ENCODE peak calls at places on chromosomes 6 and 20, in four cellular contexts. H, O, I and D are unnamed samples.
A peak's percentile ranks its signal among the peaks of the same experiment; 100 is the strongest.

GRCh38 chr6:53306819-53307347 is 41.9 kb downstream of the ELOVL5 start:
- DNase-seq in O (no peak), H (no peak), I (no peak), D (peak; percentile 50)

GRCh38 chr20:5078399-5078958 is 41.3 kb downstream of the PCNA start:
- DNase-seq in O (peak; percentile 32), I (no peak), H (peak; percentile 73), D (no peak)

GRCh38 chr6:44000164-44000842 is 126.9 kb downstream of the MRPL14 start:
- DNase-seq in I (no peak), H (no peak), O (no peak), D (peak; percentile 67)

GRCh38 chr6:337782-338464 is 45.6 kb downstream of the DUSP22 start:
- DNase-seq in O (no peak), I (no peak), H (no peak), D (no peak)

GRCh38 chr20:63056236-63057132 is 49.7 kb upstream of the BHLHE23 start:
- DNase-seq in O (peak; percentile 33), H (no peak), I (peak; percentile 74), D (peak; percentile 46)

GRCh38 chr6:98832282-98833100 is 1.9 kb upstream of the POU3F2 start:
- DNase-seq in I (no peak), H (peak; percentile 80), O (no peak), D (peak; percentile 94)

GRCh38 chr20:11403711-11404110 is 514.0 kb upstream of the BTBD3 start:
- DNase-seq in H (peak; percentile 95), I (no peak), O (no peak), D (peak; percentile 46)

GRCh38 chr6:121247386-121247785 is 86.9 kb downstream of the TBC1D32 start:
- DNase-seq in I (no peak), H (peak; percentile 37), O (no peak), D (peak; percentile 37)

GRCh38 chr6:105452376-105452775 is 49.5 kb upstream of the PREP start:
- DNase-seq in I (no peak), H (no peak), O (no peak), D (no peak)

GRCh38 chr6:26033942-26034354 is 53.3 kb upstream of the HFE start:
- DNase-seq in O (no peak), H (no peak), I (no peak), D (no peak)

GRCh38 chr20:11212288-11212687 is 538.5 kb upstream of the JAG1 start:
- DNase-seq in O (no peak), I (no peak), H (no peak), D (no peak)

GRCh38 chr20:53899351-53900167 is 170.8 kb downstream of the BCAS1 start:
- DNase-seq in H (peak; percentile 79), I (no peak), O (peak; percentile 27), D (peak; percentile 64)

GRCh38 chr6:31738048-31738979 is 1.5 kb upstream of the MSH5 start:
- DNase-seq in I (no peak), H (peak; percentile 82), O (peak; percentile 53), D (peak; percentile 75)

GRCh38 chr6:112956696-112957525 is 609.8 kb downstream of the RFPL4B start:
- DNase-seq in I (peak; percentile 11), O (no peak), H (peak; percentile 96), D (peak; percentile 91)

GRCh38 chr6:42962502-42963178 is 2.1 kb downstream of the GNMT start:
- DNase-seq in I (no peak), H (no peak), O (no peak), D (no peak)

GRCh38 chr6:13485303-13485702 is 2.1 kb downstream of the GFOD1 start:
- DNase-seq in O (no peak), I (no peak), H (no peak), D (no peak)

GRCh38 chr6:8059129-8059528 is 5.1 kb downstream of the BLOC1S5 start:
- DNase-seq in H (peak; percentile 73), O (no peak), I (no peak), D (peak; percentile 41)

GRCh38 chr6:134647861-134648260 is 302.0 kb downstream of the ALDH8A1 start:
- DNase-seq in O (no peak), I (no peak), H (no peak), D (no peak)

GRCh38 chr6:81988446-81988845 is 236.0 kb upstream of the TENT5A start:
- DNase-seq in O (no peak), I (no peak), H (no peak), D (no peak)

GRCh38 chr20:53639128-53639527 is 45.5 kb upstream of the ZNF217 start:
- DNase-seq in O (no peak), H (no peak), I (no peak), D (no peak)

GRCh38 chr20:41034239-41034638 is 5.6 kb downstream of the TOP1 start:
- DNase-seq in O (no peak), H (no peak), I (no peak), D (no peak)

GRCh38 chr20:34369265-34369664 is 6.2 kb downstream of the ITCH start:
- DNase-seq in H (no peak), I (no peak), O (no peak), D (no peak)

GRCh38 chr20:57582432-57583288 is 21.8 kb downstream of the PCK1 start:
- DNase-seq in I (peak; percentile 70), O (no peak), H (peak; percentile 23), D (peak; percentile 91)

GRCh38 chr20:19936801-19937583 is 80.2 kb upstream of the NAA20 start:
- DNase-seq in O (no peak), I (no peak), H (no peak), D (no peak)

GRCh38 chr6:157021267-157022021 is 244.3 kb downstream of the ARID1B start:
- DNase-seq in O (peak; percentile 81), H (peak; percentile 86), I (peak; percentile 84), D (peak; percentile 95)

GRCh38 chr6:107320126-107320525 is 139.2 kb downstream of the PDSS2 start:
- DNase-seq in I (no peak), H (peak; percentile 45), O (no peak), D (peak; percentile 17)

GRCh38 chr6:134602123-134602522 is 284.2 kb upstream of the SGK1 start:
- DNase-seq in O (no peak), H (no peak), I (no peak), D (no peak)